ENCODE peak calls at places on chromosome 12, in seven cellular contexts. O is spleen; U is NCI-H510A treated with DMSO at 0.1 percent for 48 hours; X is body of pancreas; I is NCI-H1105 treated with DMSO at 0.1 percent for 48 hours; W is activated T-helper 2 cell treated with anti-CD3 and anti-CD28 coated beads, Interferon-gamma antibody, Interleukin-2, Interleukin-4, amounts not matched to agents 10 μg/mL and 5 μg/mL and 100 μg/mL, durations not matched to agents 14 hours and 24 hours and 36 hours; V is amniotic epithelial cell. N is an unnamed sample.

GRCh38 chr12:107229827-107230226 is 136.5 kb upstream of the CRY1 start:
- DNase-seq in O (no peak), U (no peak), X (no peak), I (no peak), W (no peak), V (no peak), N (no peak)

GRCh38 chr12:75724913-75725312 is 213.5 kb upstream of the KRR1 start:
- DNase-seq in O (no peak), U (peak; percentile 82), X (no peak), I (peak; percentile 37), W (no peak), V (peak; percentile 24), N (peak; percentile 50)

GRCh38 chr12:77746108-77746507 is 84.6 kb upstream of the NAV3 start:
- DNase-seq in O (no peak), U (peak; percentile 95), X (no peak), I (peak; percentile 95), W (no peak), V (peak; percentile 52), N (peak; percentile 93)

GRCh38 chr12:54125950-54126695 is 62.7 kb downstream of the SMUG1 start:
- DNase-seq in O (peak; percentile 67), U (peak; percentile 22), X (peak; percentile 39), I (no peak), W (no peak), V (no peak), N (no peak)

GRCh38 chr12:12835378-12836145 is 22.4 kb downstream of the DDX47 start:
- DNase-seq in O (no peak), U (no peak), X (no peak), I (no peak), W (no peak), V (peak; percentile 67), N (no peak)

GRCh38 chr12:41932470-41932991 is 212.1 kb downstream of the GXYLT1 start:
- DNase-seq in O (peak; percentile 92), U (peak; percentile 78), X (peak; percentile 67), I (peak; percentile 100), W (no peak), V (no peak), N (peak; percentile 98)

GRCh38 chr12:24948816-24949722 is at the start of gene BCAT1:
- DNase-seq in O (peak; percentile 90), U (peak; percentile 11), X (peak; percentile 87), I (no peak), W (peak; percentile 18), V (peak; percentile 76), N (no peak)

GRCh38 chr12:126337556-126337955 is 1272.3 kb downstream of the AACS start:
- DNase-seq in O (no peak), U (no peak), X (no peak), I (no peak), W (no peak), V (no peak), N (no peak)

GRCh38 chr12:118360785-118361404 is 11.8 kb downstream of the TAOK3 start:
- DNase-seq in O (no peak), U (no peak), X (no peak), I (no peak), W (no peak), V (peak; percentile 55), N (no peak)

GRCh38 chr12:2417761-2418160 is 365.0 kb downstream of the CACNA1C start:
- DNase-seq in O (peak; percentile 46), U (peak; percentile 16), X (no peak), I (no peak), W (no peak), V (no peak), N (no peak)

GRCh38 chr12:48351022-48351708 is 446 bp upstream of the ZNF641 start:
- DNase-seq in O (no peak), U (peak; percentile 62), X (peak; percentile 84), I (peak; percentile 56), W (no peak), V (peak; percentile 94), N (peak; percentile 85)